ENCODE peak calls at places on chromosomes 16 and 17, in six cellular contexts. One of them, this sample, is unnamed.

GRCh38 chr16:69890891-69891282 is 60.2 kb upstream of the CLEC18A start:
- DNase-seq in GM12878: no peak
- DNase-seq in K562: no peak
- DNase-seq in HepG2: no peak
- DNase-seq in HCT116: no peak
- DNase-seq in H1: no peak
- DNase-seq in this sample: no peak

GRCh38 chr17:79755591-79755990 is 22.4 kb upstream of the CBX2 start:
- DNase-seq in H1: no peak
- DNase-seq in HCT116: no peak
- DNase-seq in K562: no peak
- DNase-seq in GM12878: no peak
- DNase-seq in HepG2: no peak
- DNase-seq in this sample: no peak

GRCh38 chr17:69677130-69677529 is 262.6 kb downstream of the MAP2K6 start:
- DNase-seq in HepG2: no peak
- DNase-seq in H1: no peak
- DNase-seq in GM12878: no peak
- DNase-seq in K562: no peak
- DNase-seq in HCT116: no peak
- DNase-seq in this sample: no peak

GRCh38 chr16:86363057-86363490 is 147.3 kb upstream of the FOXF1 start:
- DNase-seq in HCT116: no peak
- DNase-seq in HepG2: no peak
- DNase-seq in GM12878: no peak
- DNase-seq in K562: no peak
- DNase-seq in H1: no peak
- DNase-seq in this sample: no peak

GRCh38 chr16:10988164-10988803 is 43.9 kb downstream of the CLEC16A start:
- DNase-seq in H1: peak; percentile 65
- DNase-seq in GM12878: no peak
- DNase-seq in HepG2: no peak
- DNase-seq in HCT116: no peak
- DNase-seq in K562: peak; percentile 45
- DNase-seq in this sample: no peak

GRCh38 chr17:19460695-19461094 is 49.7 kb downstream of the RNF112 start:
- DNase-seq in K562: no peak
- DNase-seq in HepG2: no peak
- DNase-seq in HCT116: no peak
- DNase-seq in H1: peak; percentile 50
- DNase-seq in GM12878: no peak
- DNase-seq in this sample: no peak

GRCh38 chr17:77193653-77194052 is 52.9 kb downstream of the SEC14L1 start:
- DNase-seq in HCT116: no peak
- DNase-seq in GM12878: no peak
- DNase-seq in HepG2: no peak
- DNase-seq in H1: no peak
- DNase-seq in K562: no peak
- DNase-seq in this sample: no peak

GRCh38 chr16:10984509-10984908 is 40.1 kb downstream of the CLEC16A start:
- DNase-seq in GM12878: no peak
- DNase-seq in K562: no peak
- DNase-seq in HCT116: no peak
- DNase-seq in H1: no peak
- DNase-seq in HepG2: no peak
- DNase-seq in this sample: no peak

GRCh38 chr16:68756250-68757051 is 19.4 kb downstream of the CDH1 start:
- DNase-seq in HepG2: no peak
- DNase-seq in GM12878: peak; percentile 94
- DNase-seq in K562: no peak
- DNase-seq in H1: no peak
- DNase-seq in HCT116: peak; percentile 98
- DNase-seq in this sample: no peak

GRCh38 chr16:3058173-3059030 is 7.0 kb upstream of the IL32 start:
- DNase-seq in H1: peak; percentile 83
- DNase-seq in HepG2: peak; percentile 36
- DNase-seq in HCT116: peak; percentile 35
- DNase-seq in GM12878: no peak
- DNase-seq in K562: peak; percentile 61
- DNase-seq in this sample: peak; percentile 57

GRCh38 chr16:8628981-8629725 is 7.7 kb downstream of the METTL22 start:
- DNase-seq in HepG2: no peak
- DNase-seq in GM12878: no peak
- DNase-seq in H1: no peak
- DNase-seq in K562: no peak
- DNase-seq in HCT116: no peak
- DNase-seq in this sample: no peak
- TF ChIP-seq JUND in HepG2: no peak
- TF ChIP-seq JUND in GM12878: no peak
- TF ChIP-seq JUND in H1: no peak
- TF ChIP-seq JUND in K562: no peak
- TF ChIP-seq JUND in HCT116: no peak
- TF ChIP-seq JUND in this sample: no peak

GRCh38 chr16:20622498-20622870 is 46.3 kb upstream of the ACSM2B start:
- DNase-seq in GM12878: no peak
- DNase-seq in H1: no peak
- DNase-seq in HepG2: no peak
- DNase-seq in K562: no peak
- DNase-seq in HCT116: no peak
- DNase-seq in this sample: no peak

GRCh38 chr16:20624882-20625807 is 49.0 kb upstream of the ACSM2B start:
- DNase-seq in HCT116: no peak
- DNase-seq in H1: no peak
- DNase-seq in GM12878: no peak
- DNase-seq in HepG2: no peak
- DNase-seq in K562: no peak
- DNase-seq in this sample: no peak

GRCh38 chr16:20628213-20628612 is 52.0 kb upstream of the ACSM2B start:
- DNase-seq in H1: no peak
- DNase-seq in HepG2: no peak
- DNase-seq in K562: no peak
- DNase-seq in HCT116: no peak
- DNase-seq in GM12878: no peak
- DNase-seq in this sample: no peak

GRCh38 chr16:20624205-20624604 is 48.0 kb upstream of the ACSM2B start:
- DNase-seq in HepG2: no peak
- DNase-seq in K562: no peak
- DNase-seq in GM12878: no peak
- DNase-seq in HCT116: no peak
- DNase-seq in H1: no peak
- DNase-seq in this sample: no peak

DNA sequence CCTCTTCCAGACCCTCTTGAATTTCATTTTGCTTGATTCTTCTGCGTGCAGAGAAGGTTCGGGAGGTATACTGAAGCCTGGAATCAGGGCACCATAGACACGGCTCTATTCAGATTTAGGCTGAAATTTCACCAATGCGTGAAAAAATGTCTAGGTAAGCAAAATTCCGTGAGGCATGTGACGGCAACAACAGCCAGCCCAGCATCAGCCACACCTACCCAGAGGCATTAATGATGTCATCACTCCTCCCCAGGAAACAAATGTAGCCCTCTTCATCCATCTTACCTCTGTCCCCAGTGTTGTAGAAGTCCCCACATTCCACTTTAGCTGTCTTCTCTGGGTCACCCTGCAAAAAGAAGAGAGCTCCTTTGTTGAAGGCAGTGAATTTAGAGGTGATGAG is 50.8 kb upstream of the ACSM2B start:
- DNase-seq in HCT116: no peak
- DNase-seq in K562: no peak
- DNase-seq in H1: no peak
- DNase-seq in HepG2: no peak
- DNase-seq in GM12878: no peak
- DNase-seq in this sample: no peak
- H2AFZ ChIP-seq in HCT116: no peak overlapping the region
- H2AFZ ChIP-seq in K562: no peak overlapping the region
- H2AFZ ChIP-seq in H1: peak overlapping the region; percentile 11
- H2AFZ ChIP-seq in HepG2: no peak overlapping the region
- H2AFZ ChIP-seq in GM12878: no peak overlapping the region
- H2AFZ ChIP-seq in this sample: no peak overlapping the region

GRCh38 chr16:57949595-57950238 is 21.2 kb downstream of the CNGB1 start:
- DNase-seq in H1: no peak
- DNase-seq in HepG2: no peak
- DNase-seq in GM12878: no peak
- DNase-seq in HCT116: no peak
- DNase-seq in K562: no peak
- DNase-seq in this sample: no peak

GRCh38 chr16:57949013-57949412 is 21.9 kb downstream of the CNGB1 start:
- DNase-seq in H1: no peak
- DNase-seq in HCT116: no peak
- DNase-seq in GM12878: no peak
- DNase-seq in K562: no peak
- DNase-seq in HepG2: no peak
- DNase-seq in this sample: no peak

GRCh38 chr16:57945740-57946138 is 25.2 kb downstream of the CNGB1 start:
- DNase-seq in HCT116: no peak
- DNase-seq in HepG2: peak; percentile 23
- DNase-seq in GM12878: no peak
- DNase-seq in H1: no peak
- DNase-seq in K562: peak; percentile 42
- DNase-seq in this sample: no peak

GRCh38 chr16:57946181-57946801 is 24.6 kb downstream of the CNGB1 start:
- DNase-seq in K562: no peak
- DNase-seq in HCT116: no peak
- DNase-seq in GM12878: no peak
- DNase-seq in HepG2: no peak
- DNase-seq in H1: no peak
- DNase-seq in this sample: peak; percentile 53

DNA sequence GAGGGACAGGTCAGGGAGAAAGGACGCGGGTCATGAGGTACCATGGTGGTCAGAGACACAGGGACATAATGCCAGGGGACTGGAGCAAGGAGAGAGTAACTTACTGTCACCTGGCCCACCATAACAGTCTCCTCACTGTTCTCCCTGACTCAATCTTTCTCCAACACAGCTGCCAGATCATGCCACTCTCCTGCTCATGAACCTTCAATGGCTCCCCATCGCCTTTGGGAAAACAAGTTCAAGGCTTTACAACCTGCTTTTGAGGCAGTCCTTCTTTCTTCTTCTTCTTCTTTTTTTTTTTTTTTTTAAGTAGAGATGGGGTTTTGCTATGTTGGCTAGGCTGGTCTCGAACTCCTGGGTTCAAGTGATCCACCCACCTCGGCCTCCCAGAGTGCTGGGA is 22.9 kb downstream of the CNGB1 start:
- DNase-seq in H1: no peak
- DNase-seq in HCT116: no peak
- DNase-seq in K562: no peak
- DNase-seq in HepG2: no peak
- DNase-seq in GM12878: no peak
- DNase-seq in this sample: no peak
- TF ChIP-seq RAD21 in H1: no peak
- TF ChIP-seq RAD21 in HCT116: no peak
- TF ChIP-seq RAD21 in K562: no peak
- TF ChIP-seq RAD21 in HepG2: no peak
- TF ChIP-seq RAD21 in GM12878: no peak
- TF ChIP-seq RAD21 in this sample: no peak

DNA sequence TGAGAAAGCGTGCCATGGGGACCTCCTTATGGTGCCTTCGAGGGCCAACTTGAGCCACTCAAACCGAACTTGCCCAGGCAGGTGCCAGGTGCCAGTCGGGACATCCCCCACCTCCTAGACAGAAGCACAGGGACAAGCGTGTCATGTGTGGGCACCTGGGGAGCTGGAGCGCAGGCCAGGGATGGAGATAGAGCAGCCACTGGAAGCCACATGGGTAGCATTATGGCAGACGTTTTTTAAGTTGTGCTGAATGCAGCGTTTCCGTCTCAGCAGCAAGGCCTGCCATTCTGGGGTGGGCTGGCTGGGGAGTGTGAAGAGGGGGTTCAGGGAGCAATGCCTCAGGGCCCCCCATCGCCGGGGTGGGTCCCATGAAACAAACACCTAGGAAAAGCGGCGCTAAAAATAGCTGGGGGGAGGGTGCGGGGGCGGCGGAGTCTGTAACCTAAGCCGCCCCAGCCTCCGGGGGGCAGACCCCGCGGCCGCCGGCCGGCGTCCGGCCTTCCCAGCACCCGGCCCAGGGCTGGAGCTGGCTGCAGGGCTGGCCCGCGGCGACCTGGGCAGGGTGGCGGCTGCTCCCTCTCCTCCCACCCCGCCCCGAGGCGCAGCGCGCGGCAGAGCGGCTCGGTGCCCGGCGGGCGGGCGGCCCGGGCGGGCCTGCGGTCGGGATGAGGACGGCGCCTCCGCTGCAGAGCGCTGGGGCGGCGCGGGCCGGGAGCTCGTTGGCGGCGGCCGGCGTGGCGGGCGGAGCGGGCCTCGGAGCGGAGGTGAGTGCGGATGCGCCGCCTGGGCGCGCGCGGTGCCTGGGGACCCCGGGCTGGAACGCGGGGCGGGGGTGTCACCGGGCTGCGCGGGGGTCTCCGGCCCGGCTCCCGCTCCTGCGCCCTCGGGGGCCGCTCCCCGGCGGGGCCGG is at the start of gene ZNF469:
- DNase-seq in HCT116: no peak
- DNase-seq in HepG2: no peak
- DNase-seq in H1: peak; percentile 76
- DNase-seq in GM12878: no peak
- DNase-seq in K562: no peak
- DNase-seq in this sample: peak; percentile 89
- TF ChIP-seq JUND in HCT116: no peak
- TF ChIP-seq JUND in HepG2: no peak
- TF ChIP-seq JUND in H1: no peak
- TF ChIP-seq JUND in GM12878: no peak
- TF ChIP-seq JUND in K562: no peak
- TF ChIP-seq JUND in this sample: no peak

GRCh38 chr16:84191466-84191865 is 509 bp downstream of the ADAD2 start:
- DNase-seq in HepG2: no peak
- DNase-seq in K562: no peak
- DNase-seq in H1: no peak
- DNase-seq in GM12878: no peak
- DNase-seq in HCT116: no peak
- DNase-seq in this sample: no peak
- H2AFZ ChIP-seq in HepG2: no peak overlapping the region
- H2AFZ ChIP-seq in K562: no peak overlapping the region
- H2AFZ ChIP-seq in H1: no peak overlapping the region
- H2AFZ ChIP-seq in GM12878: no peak overlapping the region
- H2AFZ ChIP-seq in HCT116: no peak overlapping the region
- H2AFZ ChIP-seq in this sample: no peak overlapping the region

GRCh38 chr17:50556803-50557202 is 3.7 kb upstream of the CACNA1G start:
- DNase-seq in H1: no peak
- DNase-seq in K562: no peak
- DNase-seq in GM12878: no peak
- DNase-seq in HepG2: no peak
- DNase-seq in HCT116: no peak
- DNase-seq in this sample: peak; percentile 91
- TF ChIP-seq RAD21 in H1: no peak
- TF ChIP-seq RAD21 in K562: no peak
- TF ChIP-seq RAD21 in GM12878: no peak
- TF ChIP-seq RAD21 in HepG2: no peak
- TF ChIP-seq RAD21 in HCT116: no peak
- TF ChIP-seq RAD21 in this sample: peak; percentile 29